ENCODE peak calls at places on chromosome 2, in nine cellular contexts. One of them, this sample, is unnamed.

GRCh38 chr2:110120171-110121051 is 4.8 kb upstream of the MALL start:
- DNase-seq in hypothalamus: no peak
- DNase-seq in C1 segment of cervical spinal cord: no peak
- DNase-seq in fibroblast of the conjunctiva: no peak
- DNase-seq in AG08396: no peak
- DNase-seq in naive B cell: no peak
- DNase-seq in fibroblast of mammary gland: no peak
- DNase-seq in posterior vena cava: no peak
- DNase-seq in activated naive CD8-positive, alpha-beta T cell treated with anti-CD3 and anti-CD28 coated beads for 36 hours: no peak
- DNase-seq in this sample: no peak

GRCh38 chr2:196924051-196924450 is 2.5 kb downstream of the PGAP1 start:
- DNase-seq in hypothalamus: no peak
- DNase-seq in C1 segment of cervical spinal cord: no peak
- DNase-seq in fibroblast of the conjunctiva: no peak
- DNase-seq in AG08396: no peak
- DNase-seq in naive B cell: no peak
- DNase-seq in fibroblast of mammary gland: no peak
- DNase-seq in posterior vena cava: no peak
- DNase-seq in activated naive CD8-positive, alpha-beta T cell treated with anti-CD3 and anti-CD28 coated beads for 36 hours: no peak
- DNase-seq in this sample: no peak

GRCh38 chr2:48592067-48592466 is 25.6 kb upstream of the GTF2A1L start:
- DNase-seq in hypothalamus: no peak
- DNase-seq in C1 segment of cervical spinal cord: no peak
- DNase-seq in fibroblast of the conjunctiva: no peak
- DNase-seq in AG08396: no peak
- DNase-seq in naive B cell: no peak
- DNase-seq in fibroblast of mammary gland: no peak
- DNase-seq in posterior vena cava: no peak
- DNase-seq in activated naive CD8-positive, alpha-beta T cell treated with anti-CD3 and anti-CD28 coated beads for 36 hours: no peak
- DNase-seq in this sample: no peak

GRCh38 chr2:101779190-101779589 is 81.7 kb downstream of the MAP4K4 start:
- DNase-seq in hypothalamus: no peak
- DNase-seq in C1 segment of cervical spinal cord: no peak
- DNase-seq in fibroblast of the conjunctiva: no peak
- DNase-seq in AG08396: no peak
- DNase-seq in naive B cell: no peak
- DNase-seq in fibroblast of mammary gland: no peak
- DNase-seq in posterior vena cava: no peak
- DNase-seq in activated naive CD8-positive, alpha-beta T cell treated with anti-CD3 and anti-CD28 coated beads for 36 hours: no peak
- DNase-seq in this sample: no peak

GRCh38 chr2:85254540-85255261 is 73.1 kb downstream of the TGOLN2 start:
- DNase-seq in hypothalamus: no peak
- DNase-seq in C1 segment of cervical spinal cord: no peak
- DNase-seq in fibroblast of the conjunctiva: no peak
- DNase-seq in AG08396: no peak
- DNase-seq in naive B cell: no peak
- DNase-seq in fibroblast of mammary gland: no peak
- DNase-seq in posterior vena cava: peak
- DNase-seq in activated naive CD8-positive, alpha-beta T cell treated with anti-CD3 and anti-CD28 coated beads for 36 hours: no peak
- DNase-seq in this sample: no peak

GRCh38 chr2:241223211-241224067 is 35.0 kb downstream of the ANO7 start:
- DNase-seq in hypothalamus: peak
- DNase-seq in C1 segment of cervical spinal cord: no peak
- DNase-seq in fibroblast of the conjunctiva: no peak
- DNase-seq in AG08396: no peak
- DNase-seq in naive B cell: no peak
- DNase-seq in fibroblast of mammary gland: no peak
- DNase-seq in posterior vena cava: peak
- DNase-seq in activated naive CD8-positive, alpha-beta T cell treated with anti-CD3 and anti-CD28 coated beads for 36 hours: peak
- DNase-seq in this sample: no peak

GRCh38 chr2:208595386-208596275 is 189.0 kb downstream of the PTH2R start:
- DNase-seq in hypothalamus: no peak
- DNase-seq in C1 segment of cervical spinal cord: no peak
- DNase-seq in fibroblast of the conjunctiva: no peak
- DNase-seq in AG08396: no peak
- DNase-seq in naive B cell: no peak
- DNase-seq in fibroblast of mammary gland: peak
- DNase-seq in posterior vena cava: no peak
- DNase-seq in activated naive CD8-positive, alpha-beta T cell treated with anti-CD3 and anti-CD28 coated beads for 36 hours: no peak
- DNase-seq in this sample: no peak

GRCh38 chr2:238160206-238161129 is 1.7 kb downstream of the ERFE start:
- DNase-seq in hypothalamus: peak
- DNase-seq in C1 segment of cervical spinal cord: peak
- DNase-seq in fibroblast of the conjunctiva: no peak
- DNase-seq in AG08396: no peak
- DNase-seq in naive B cell: no peak
- DNase-seq in fibroblast of mammary gland: no peak
- DNase-seq in posterior vena cava: peak
- DNase-seq in activated naive CD8-positive, alpha-beta T cell treated with anti-CD3 and anti-CD28 coated beads for 36 hours: peak
- DNase-seq in this sample: peak

GRCh38 chr2:107570876-107571275 is 255.8 kb upstream of the RGPD4 start:
- DNase-seq in hypothalamus: no peak
- DNase-seq in C1 segment of cervical spinal cord: no peak
- DNase-seq in fibroblast of the conjunctiva: no peak
- DNase-seq in AG08396: no peak
- DNase-seq in naive B cell: no peak
- DNase-seq in fibroblast of mammary gland: no peak
- DNase-seq in posterior vena cava: no peak
- DNase-seq in activated naive CD8-positive, alpha-beta T cell treated with anti-CD3 and anti-CD28 coated beads for 36 hours: no peak
- DNase-seq in this sample: no peak

GRCh38 chr2:75495862-75496261 is 64.9 kb downstream of the EVA1A start:
- DNase-seq in hypothalamus: no peak
- DNase-seq in C1 segment of cervical spinal cord: no peak
- DNase-seq in fibroblast of the conjunctiva: no peak
- DNase-seq in AG08396: no peak
- DNase-seq in naive B cell: no peak
- DNase-seq in fibroblast of mammary gland: no peak
- DNase-seq in posterior vena cava: no peak
- DNase-seq in activated naive CD8-positive, alpha-beta T cell treated with anti-CD3 and anti-CD28 coated beads for 36 hours: no peak
- DNase-seq in this sample: no peak

This sample was measured in suprapubic skin.